ENCODE peak calls at places on chromosome 18, in five cellular contexts. Q, U, Y, A and G are unnamed samples. For H3K9me3, the result is how much of the 10 kb centered on the place peaks cover.

GRCh38 chr18:28903366-28903765 is 726.4 kb upstream of the CDH2 start:
- DNase-seq in Q (no peak), U (no peak), Y (no peak), A (no peak), G (no peak)

GRCh38 chr18:49697757-49698595 is 115.4 kb downstream of the ACAA2 start:
- DNase-seq in Q (no peak), U (no peak), Y (no peak), A (no peak), G (no peak)

GRCh38 chr18:22871809-22872525 is 61.2 kb upstream of the RBBP8 start:
- DNase-seq in Q (no peak), U (no peak), Y (no peak), A (no peak), G (no peak)

GRCh38 chr18:6355789-6356589 is 58.7 kb downstream of the L3MBTL4 start:
- DNase-seq in Q (no peak), U (no peak), Y (no peak), A (no peak), G (no peak)

GRCh38 chr18:69162649-69163048 is 238.0 kb upstream of the DOK6 start:
- DNase-seq in Q (no peak), U (no peak), Y (no peak), A (no peak), G (no peak)

GRCh38 chr18:67519582-67519981 is 3.1 kb upstream of the DSEL start:
- DNase-seq in Q (no peak), U (no peak), Y (no peak), A (no peak), G (no peak)

GRCh38 chr18:8525692-8526091 is 83.5 kb upstream of the RAB12 start:
- DNase-seq in Q (no peak), U (no peak), Y (no peak), A (no peak), G (no peak)

GRCh38 chr18:2515908-2516625 is 55.2 kb downstream of the METTL4 start:
- DNase-seq in Q (no peak), U (peak), Y (no peak), A (no peak), G (no peak)

GRCh38 chr18:49241852-49242251 is 218.6 kb downstream of the DYM start:
- DNase-seq in Q (no peak), U (no peak), Y (no peak), A (no peak), G (no peak)

GRCh38 chr18:35378206-35378795 is 1.2 kb upstream of the ZNF396 start:
- DNase-seq in Q (no peak), U (no peak), Y (no peak), A (no peak), G (no peak)

GRCh38 chr18:21444465-21445023 is 156.0 kb downstream of the ESCO1 start:
- DNase-seq in Q (no peak), U (peak), Y (peak), A (no peak), G (no peak)

GRCh38 chr18:47174545-47175116 is 1.5 kb downstream of the IER3IP1 start:
- DNase-seq in Q (no peak), U (no peak), Y (no peak), A (no peak), G (no peak)

GRCh38 chr18:36415606-36416005 is 118.1 kb downstream of the FHOD3 start:
- DNase-seq in Q (no peak), U (no peak), Y (no peak), A (no peak), G (no peak)

GRCh38 chr18:13809521-13810252 is 14.3 kb upstream of the MC5R start:
- DNase-seq in Q (no peak), U (no peak), Y (no peak), A (no peak), G (no peak)

GRCh38 chr18:46485675-46486200 is 171.3 kb downstream of the LOXHD1 start:
- DNase-seq in Q (no peak), U (no peak), Y (no peak), A (no peak), G (no peak)

GRCh38 chr18:55575949-55576348 is 12.0 kb downstream of the TCF4 start:
- DNase-seq in Q (no peak), U (no peak), Y (no peak), A (no peak), G (no peak)

GRCh38 chr18:55577812-55578539 is 10.0 kb downstream of the TCF4 start:
- DNase-seq in Q (no peak), U (no peak), Y (no peak), A (no peak), G (no peak)

GRCh38 chr18:55579888-55580287 is 8.1 kb downstream of the TCF4 start:
- DNase-seq in Q (no peak), U (no peak), Y (no peak), A (no peak), G (no peak)

GRCh38 chr18:55582325-55582724 is 5.7 kb downstream of the TCF4 start:
- DNase-seq in Q (no peak), U (no peak), Y (no peak), A (no peak), G (no peak)

DNA sequence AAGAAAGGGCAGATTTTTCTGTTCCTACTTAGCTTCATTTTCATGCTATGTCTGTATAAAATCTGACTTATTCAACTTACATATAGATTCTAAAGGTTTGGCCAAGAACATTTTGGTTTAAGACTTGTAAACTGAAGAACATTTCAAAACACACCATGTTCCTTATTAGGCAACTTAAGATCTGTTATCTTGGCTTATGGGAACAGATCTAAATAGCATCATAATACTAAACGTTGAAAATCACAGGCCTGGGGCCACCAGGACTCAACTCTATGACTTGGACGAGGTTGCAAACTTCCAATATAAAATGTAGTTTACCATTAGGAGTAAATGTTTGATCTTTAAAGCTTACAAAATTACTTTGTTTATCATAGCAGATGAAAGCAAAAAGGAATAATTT is 8.5 kb downstream of the TCF4 start:
- DNase-seq in Q (no peak), U (no peak), Y (no peak), A (no peak), G (no peak)
- H3K4me3 ChIP-seq in Q (no peak), U (no peak), Y (no peak), A (no peak), G (no peak)

GRCh38 chr18:38654966-38655365 is 1089.4 kb upstream of the CELF4 start:
- DNase-seq in Q (no peak), U (no peak), Y (no peak), A (no peak), G (no peak)

GRCh38 chr18:38648184-38648583 is 1082.6 kb upstream of the CELF4 start:
- DNase-seq in Q (no peak), U (no peak), Y (no peak), A (no peak), G (no peak)

DNA sequence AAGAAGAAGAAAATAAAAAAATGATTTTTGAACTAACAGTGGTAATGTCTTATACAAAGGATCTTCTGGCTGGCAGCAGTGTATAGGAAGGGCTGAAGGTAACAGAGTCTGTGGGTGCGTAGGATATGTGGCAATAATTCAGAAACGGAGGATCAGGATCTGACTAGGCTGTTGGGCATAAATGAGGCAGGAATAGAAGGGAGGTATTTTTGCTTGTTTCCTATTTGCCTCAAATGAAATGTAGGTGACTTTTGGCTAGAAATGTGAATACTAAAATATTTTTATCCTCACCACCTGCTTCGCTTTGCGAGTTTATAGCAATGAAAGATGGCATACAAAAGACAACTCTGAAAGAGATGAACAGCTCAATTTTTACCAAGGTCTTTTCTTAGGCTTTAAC is 1086.1 kb upstream of the CELF4 start:
- DNase-seq in Q (no peak), U (no peak), Y (no peak), A (no peak), G (no peak)
- TF ChIP-seq CTCF in Q (no peak), U (no peak), Y (no peak), A (no peak), G (no peak)

DNA sequence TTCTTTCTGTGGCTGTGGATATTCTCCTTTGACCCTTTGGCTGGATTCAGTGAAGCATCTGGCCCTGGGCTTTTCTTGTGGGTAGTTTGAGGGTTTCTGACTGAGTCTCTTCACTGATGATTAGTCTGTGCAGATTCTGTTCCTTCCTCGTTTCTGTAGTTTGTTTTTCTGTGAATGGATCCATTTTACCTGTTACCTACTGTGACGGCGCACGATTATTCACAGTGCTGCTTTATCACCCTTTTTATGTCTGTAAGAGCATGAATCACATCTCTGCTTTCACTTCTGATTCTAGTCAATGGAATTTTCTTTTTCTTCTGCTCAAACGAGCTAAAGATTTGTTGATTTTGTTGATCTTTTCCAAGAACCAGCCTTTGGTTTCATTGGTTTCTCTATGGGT is 60.8 kb downstream of the SLC66A2 start:
- DNase-seq in Q (no peak), U (no peak), Y (no peak), A (no peak), G (no peak)
- H3K9me3 ChIP-seq in Q (under half), U (under half), Y (under half), A (under half), G (under half)

GRCh38 chr18:12701161-12701560 is 1.4 kb downstream of the CEP76 start:
- DNase-seq in Q (no peak), U (no peak), Y (no peak), A (no peak), G (no peak)

GRCh38 chr18:12699747-12700146 is 2.8 kb downstream of the CEP76 start:
- DNase-seq in Q (no peak), U (no peak), Y (no peak), A (no peak), G (no peak)

GRCh38 chr18:12703096-12703567 is 290 bp downstream of the PSMG2 start:
- DNase-seq in Q (no peak), U (no peak), Y (no peak), A (no peak), G (no peak)

GRCh38 chr18:12703714-12704113 is 872 bp downstream of the PSMG2 start:
- DNase-seq in Q (no peak), U (no peak), Y (no peak), A (no peak), G (no peak)

DNA sequence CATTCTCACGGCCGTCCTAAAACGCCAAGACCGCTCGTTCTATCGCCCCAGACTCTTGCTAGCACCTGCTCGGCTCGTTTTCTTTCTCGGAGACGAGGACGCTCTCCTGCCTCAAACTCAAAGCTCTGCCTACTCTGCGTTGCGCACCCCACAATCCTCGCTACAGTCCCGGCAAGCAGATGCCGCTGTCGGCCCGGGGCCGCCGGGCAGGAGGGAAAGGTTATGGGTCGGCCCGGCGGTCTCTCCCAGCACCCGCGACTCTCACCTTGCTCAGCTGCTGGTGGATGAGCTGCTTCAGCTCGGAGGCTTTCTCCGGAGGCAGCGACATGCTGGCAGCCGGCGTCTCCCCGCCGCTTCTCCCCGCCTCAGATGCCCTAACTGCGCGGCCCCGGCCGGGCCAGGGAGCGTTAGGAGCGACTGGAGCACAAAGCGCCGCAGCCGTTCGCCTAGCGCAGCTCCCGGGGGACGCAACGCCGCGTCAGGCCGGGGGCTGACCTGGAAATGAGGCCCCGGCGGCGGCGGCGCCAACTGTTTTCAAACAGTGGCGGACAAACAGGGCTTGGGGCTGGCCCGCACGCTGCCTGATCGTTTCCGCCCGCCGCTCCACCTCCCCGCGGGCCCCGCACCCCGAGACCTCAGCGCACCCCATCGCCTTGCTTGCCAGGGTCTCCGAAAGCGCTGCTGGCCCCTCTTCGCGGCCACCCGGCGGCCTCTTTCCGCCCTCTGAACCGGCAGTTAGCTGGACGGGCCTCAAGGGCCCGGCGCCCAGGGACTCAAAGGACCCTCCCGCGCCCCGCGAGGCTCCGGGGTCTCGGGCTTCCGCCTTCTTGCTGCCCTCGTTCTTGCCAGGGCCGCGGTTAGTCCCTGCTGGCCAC is at the start of the genes CEP76 and PSMG2:
- DNase-seq in Q (peak), U (peak), Y (peak), A (peak), G (peak)
- H3K4me3 ChIP-seq in Q (peak), U (peak), Y (peak), A (peak), G (peak)

GRCh38 chr18:14963246-14963645 is 215.3 kb downstream of the ANKRD30B start:
- DNase-seq in Q (no peak), U (no peak), Y (no peak), A (no peak), G (no peak)

GRCh38 chr18:14961991-14962390 is 214.0 kb downstream of the ANKRD30B start:
- DNase-seq in Q (no peak), U (no peak), Y (no peak), A (no peak), G (no peak)

GRCh38 chr18:14965553-14965952 is 217.6 kb downstream of the ANKRD30B start:
- DNase-seq in Q (no peak), U (no peak), Y (no peak), A (no peak), G (no peak)

GRCh38 chr18:14964002-14964401 is 216.0 kb downstream of the ANKRD30B start:
- DNase-seq in Q (no peak), U (no peak), Y (no peak), A (no peak), G (no peak)

GRCh38 chr18:14962626-14963025 is 214.7 kb downstream of the ANKRD30B start:
- DNase-seq in Q (no peak), U (no peak), Y (no peak), A (no peak), G (no peak)
- TF ChIP-seq CTCF in Q (no peak), U (no peak), Y (no peak), A (no peak), G (no peak)